ENCODE peak calls at places on chromosomes 7 and 10, in five cellular contexts. E is activated T-cell treated with anti-CD3 and anti-CD28 coated beads, Interleukin-2, amount 50 U/mL, for 48 hours; I is heart right ventricle; F is ACHN; M is GM23248. N is an unnamed sample.
A peak's percentile ranks its signal among the peaks of the same experiment; 100 is the strongest.

GRCh38 chr7:70598976-70599375 is 533.0 kb upstream of the GALNT17 start:
- DNase-seq in E (no peak), I (no peak), F (no peak), M (peak; percentile 70), N (peak; percentile 28)

GRCh38 chr10:131452926-131453771 is 141.6 kb upstream of the TCERG1L start:
- DNase-seq in E (no peak), I (peak; percentile 27), F (no peak), M (no peak), N (no peak)

GRCh38 chr7:16813232-16813616 is 8.4 kb upstream of the AGR2 start:
- DNase-seq in E (no peak), I (no peak), F (no peak), M (no peak), N (no peak)

GRCh38 chr7:100559127-100559526 is 14.6 kb downstream of the SAP25 start:
- DNase-seq in E (no peak), I (no peak), F (no peak), M (no peak), N (no peak)

GRCh38 chr10:32104622-32105509 is 48.6 kb upstream of the KIF5B start:
- DNase-seq in E (no peak), I (no peak), F (no peak), M (peak; percentile 33), N (no peak)

GRCh38 chr7:133916621-133917020 is 210.5 kb upstream of the LRGUK start:
- DNase-seq in E (no peak), I (no peak), F (no peak), M (no peak), N (no peak)

GRCh38 chr7:4085937-4086691 is 596.0 kb upstream of the FOXK1 start:
- DNase-seq in E (no peak), I (no peak), F (no peak), M (no peak), N (no peak)

GRCh38 chr7:14570750-14571607 is 331.6 kb downstream of the DGKB start:
- DNase-seq in E (no peak), I (no peak), F (no peak), M (no peak), N (no peak)

GRCh38 chr7:95026421-95027072 is 119.2 kb downstream of the PPP1R9A start:
- DNase-seq in E (no peak), I (no peak), F (no peak), M (no peak), N (no peak)

GRCh38 chr7:110522751-110523200 is 568.2 kb upstream of the LRRN3 start:
- DNase-seq in E (no peak), I (no peak), F (no peak), M (peak; percentile 6), N (no peak)

GRCh38 chr10:60291354-60291930 is 98.2 kb downstream of the ANK3 start:
- DNase-seq in E (no peak), I (no peak), F (no peak), M (peak; percentile 18), N (no peak)

GRCh38 chr7:123535517-123535916 is 1.1 kb upstream of the IQUB start:
- DNase-seq in E (no peak), I (peak; percentile 12), F (no peak), M (no peak), N (no peak)

GRCh38 chr7:4209126-4209525 is 473.0 kb upstream of the FOXK1 start:
- DNase-seq in E (no peak), I (no peak), F (no peak), M (no peak), N (no peak)

GRCh38 chr10:121927361-121927840 is 430 bp downstream of the ATE1 start:
- DNase-seq in E (peak; percentile 74), I (peak; percentile 57), F (peak; percentile 71), M (peak; percentile 85), N (peak; percentile 43)

GRCh38 chr7:128937647-128938523 is at the start of gene IRF5:
- DNase-seq in E (peak; percentile 56), I (peak; percentile 55), F (peak; percentile 80), M (peak; percentile 34), N (peak; percentile 81)

GRCh38 chr7:43492906-43493305 is 90.0 kb upstream of the STK17A start:
- DNase-seq in E (no peak), I (no peak), F (no peak), M (no peak), N (no peak)

GRCh38 chr10:4004144-4004543 is 219.1 kb upstream of the KLF6 start:
- DNase-seq in E (no peak), I (no peak), F (no peak), M (no peak), N (no peak)

GRCh38 chr10:98038333-98038732 is 7.9 kb upstream of the CRTAC1 start:
- DNase-seq in E (no peak), I (no peak), F (no peak), M (no peak), N (no peak)

GRCh38 chr10:71085689-71086438 is 126.5 kb upstream of the UNC5B start:
- DNase-seq in E (no peak), I (no peak), F (no peak), M (no peak), N (peak; percentile 1)

GRCh38 chr10:114928818-114929217 is 9.2 kb upstream of the TRUB1 start:
- DNase-seq in E (no peak), I (no peak), F (no peak), M (no peak), N (no peak)

GRCh38 chr7:69422473-69423102 is 175.7 kb upstream of the AUTS2 start:
- DNase-seq in E (no peak), I (no peak), F (no peak), M (no peak), N (no peak)

GRCh38 chr7:157473051-157473569 is 136.3 kb downstream of the DNAJB6 start:
- DNase-seq in E (no peak), I (no peak), F (no peak), M (no peak), N (no peak)

GRCh38 chr10:32970910-32971309 is 12.9 kb upstream of the ITGB1 start:
- DNase-seq in E (no peak), I (no peak), F (peak; percentile 62), M (no peak), N (no peak)

GRCh38 chr7:147412782-147413186 is 1177.8 kb upstream of the C7orf33 start:
- DNase-seq in E (no peak), I (no peak), F (peak; percentile 95), M (peak; percentile 65), N (peak; percentile 16)

GRCh38 chr10:48439581-48440041 is 133.1 kb downstream of the MAPK8 start:
- DNase-seq in E (no peak), I (no peak), F (no peak), M (peak; percentile 31), N (no peak)

GRCh38 chr10:88791924-88792323 is 10.6 kb upstream of the LIPM start:
- DNase-seq in E (no peak), I (no peak), F (peak; percentile 55), M (peak; percentile 54), N (peak; percentile 33)

GRCh38 chr7:77393954-77394353 is 22.2 kb downstream of the GSAP start:
- DNase-seq in E (no peak), I (no peak), F (no peak), M (no peak), N (no peak)

GRCh38 chr10:110786172-110786571 is 85.6 kb upstream of the PDCD4 start:
- DNase-seq in E (peak; percentile 35), I (no peak), F (no peak), M (no peak), N (no peak)

GRCh38 chr10:110208614-110209398 is 1.4 kb downstream of the MXI1 start:
- DNase-seq in E (peak; percentile 56), I (peak; percentile 39), F (peak; percentile 54), M (peak; percentile 77), N (no peak)

N was measured in H54.